ENCODE peak calls at places on chromosomes 3 and 15, in eight cellular contexts. One of them, this sample, is unnamed.
A peak's percentile ranks its signal among the peaks of the same experiment; 100 is the strongest.

GRCh38 chr3:119769394-119770149 is 12.3 kb upstream of the NR1I2 start:
- DNase-seq in suprapubic skin: no peak
- DNase-seq in uterus: no peak
- DNase-seq in heart left ventricle: no peak
- DNase-seq in K562: no peak
- DNase-seq in Peyer's patch: peak; percentile 61
- DNase-seq in sigmoid colon: no peak
- DNase-seq in breast epithelium: no peak
- DNase-seq in this sample: no peak

GRCh38 chr15:75452364-75452967 is 976 bp upstream of the SIN3A start:
- DNase-seq in suprapubic skin: peak; percentile 93
- DNase-seq in uterus: peak; percentile 90
- DNase-seq in heart left ventricle: peak; percentile 91
- DNase-seq in K562: no peak
- DNase-seq in Peyer's patch: peak; percentile 87
- DNase-seq in sigmoid colon: peak; percentile 95
- DNase-seq in breast epithelium: peak; percentile 93
- DNase-seq in this sample: peak; percentile 90

GRCh38 chr3:11247362-11247761 is 24.8 kb upstream of the ATG7 start:
- DNase-seq in suprapubic skin: no peak
- DNase-seq in uterus: no peak
- DNase-seq in heart left ventricle: no peak
- DNase-seq in K562: no peak
- DNase-seq in Peyer's patch: no peak
- DNase-seq in sigmoid colon: no peak
- DNase-seq in breast epithelium: no peak
- DNase-seq in this sample: no peak

GRCh38 chr3:189071452-189071851 is 100.3 kb upstream of the TPRG1 start:
- DNase-seq in suprapubic skin: no peak
- DNase-seq in uterus: no peak
- DNase-seq in heart left ventricle: no peak
- DNase-seq in K562: no peak
- DNase-seq in Peyer's patch: no peak
- DNase-seq in sigmoid colon: no peak
- DNase-seq in breast epithelium: no peak
- DNase-seq in this sample: no peak

GRCh38 chr15:36449084-36449661 is 130.3 kb upstream of the CDIN1 start:
- DNase-seq in suprapubic skin: no peak
- DNase-seq in uterus: no peak
- DNase-seq in heart left ventricle: no peak
- DNase-seq in K562: peak; percentile 70
- DNase-seq in Peyer's patch: no peak
- DNase-seq in sigmoid colon: no peak
- DNase-seq in breast epithelium: no peak
- DNase-seq in this sample: no peak

GRCh38 chr15:78024883-78025282 is 52.6 kb downstream of the TBC1D2B start:
- DNase-seq in suprapubic skin: no peak
- DNase-seq in uterus: no peak
- DNase-seq in heart left ventricle: no peak
- DNase-seq in K562: no peak
- DNase-seq in Peyer's patch: no peak
- DNase-seq in sigmoid colon: no peak
- DNase-seq in breast epithelium: no peak
- DNase-seq in this sample: no peak

GRCh38 chr3:105752791-105753415 is 115.9 kb downstream of the CBLB start:
- DNase-seq in suprapubic skin: no peak
- DNase-seq in uterus: no peak
- DNase-seq in heart left ventricle: no peak
- DNase-seq in K562: no peak
- DNase-seq in Peyer's patch: no peak
- DNase-seq in sigmoid colon: no peak
- DNase-seq in breast epithelium: no peak
- DNase-seq in this sample: no peak

GRCh38 chr3:156983559-156983958 is 157.4 kb downstream of the LEKR1 start:
- DNase-seq in suprapubic skin: no peak
- DNase-seq in uterus: no peak
- DNase-seq in heart left ventricle: no peak
- DNase-seq in K562: no peak
- DNase-seq in Peyer's patch: no peak
- DNase-seq in sigmoid colon: no peak
- DNase-seq in breast epithelium: no peak
- DNase-seq in this sample: no peak

GRCh38 chr15:80694624-80695098 is 449 bp upstream of the ABHD17C start:
- DNase-seq in suprapubic skin: no peak
- DNase-seq in uterus: peak; percentile 19
- DNase-seq in heart left ventricle: peak; percentile 31
- DNase-seq in K562: no peak
- DNase-seq in Peyer's patch: no peak
- DNase-seq in sigmoid colon: no peak
- DNase-seq in breast epithelium: no peak
- DNase-seq in this sample: no peak

GRCh38 chr15:80693682-80694623 is 1.2 kb upstream of the ABHD17C start:
- DNase-seq in suprapubic skin: no peak
- DNase-seq in uterus: no peak
- DNase-seq in heart left ventricle: no peak
- DNase-seq in K562: no peak
- DNase-seq in Peyer's patch: no peak
- DNase-seq in sigmoid colon: no peak
- DNase-seq in breast epithelium: no peak
- DNase-seq in this sample: no peak

GRCh38 chr15:80697316-80697715 is 2.2 kb downstream of the ABHD17C start:
- DNase-seq in suprapubic skin: no peak
- DNase-seq in uterus: no peak
- DNase-seq in heart left ventricle: no peak
- DNase-seq in K562: no peak
- DNase-seq in Peyer's patch: no peak
- DNase-seq in sigmoid colon: no peak
- DNase-seq in breast epithelium: no peak
- DNase-seq in this sample: no peak

GRCh38 chr15:80695911-80696651 is 971 bp downstream of the ABHD17C start:
- DNase-seq in suprapubic skin: no peak
- DNase-seq in uterus: peak; percentile 28
- DNase-seq in heart left ventricle: peak; percentile 41
- DNase-seq in K562: no peak
- DNase-seq in Peyer's patch: peak; percentile 78
- DNase-seq in sigmoid colon: no peak
- DNase-seq in breast epithelium: peak; percentile 20
- DNase-seq in this sample: peak; percentile 42

DNA sequence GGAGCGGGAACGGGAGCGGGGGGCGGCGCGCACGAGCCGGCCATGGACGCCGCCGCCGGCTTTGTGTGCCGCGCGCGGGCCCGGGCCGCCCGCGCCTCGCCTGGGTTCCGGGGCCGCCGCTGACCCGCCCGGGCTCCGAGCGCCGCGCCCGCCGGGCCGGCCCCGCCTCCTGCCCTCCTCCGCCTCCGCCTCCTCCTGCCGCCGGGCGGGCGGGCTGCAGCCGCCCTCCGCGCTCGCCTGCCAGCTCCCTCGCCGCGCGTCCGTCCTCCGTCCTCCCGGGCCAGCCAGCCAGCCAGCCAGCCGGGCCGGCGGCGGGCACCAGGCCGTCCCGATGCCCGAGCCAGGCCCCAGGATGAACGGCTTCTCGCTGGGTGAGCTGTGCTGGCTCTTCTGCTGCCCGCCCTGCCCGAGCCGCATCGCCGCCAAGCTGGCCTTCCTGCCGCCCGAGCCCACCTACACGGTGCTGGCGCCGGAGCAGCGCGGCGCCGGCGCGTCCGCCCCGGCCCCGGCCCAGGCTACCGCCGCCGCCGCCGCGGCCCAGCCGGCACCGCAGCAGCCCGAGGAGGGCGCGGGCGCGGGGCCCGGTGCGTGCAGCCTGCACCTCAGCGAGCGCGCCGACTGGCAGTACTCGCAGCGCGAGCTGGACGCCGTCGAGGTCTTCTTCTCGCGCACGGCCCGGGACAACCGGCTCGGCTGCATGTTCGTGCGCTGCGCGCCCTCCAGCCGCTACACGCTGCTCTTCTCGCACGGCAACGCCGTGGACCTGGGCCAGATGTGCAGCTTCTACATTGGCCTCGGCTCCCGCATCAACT is at the start of gene ABHD17C:
- DNase-seq in suprapubic skin: peak; percentile 80
- DNase-seq in uterus: peak; percentile 26
- DNase-seq in heart left ventricle: peak; percentile 69
- DNase-seq in K562: peak; percentile 87
- DNase-seq in Peyer's patch: peak; percentile 89
- DNase-seq in sigmoid colon: peak; percentile 72
- DNase-seq in breast epithelium: peak; percentile 18
- DNase-seq in this sample: peak; percentile 80
- TF ChIP-seq POLR2A in suprapubic skin: no peak
- TF ChIP-seq POLR2A in uterus: no peak
- TF ChIP-seq POLR2A in heart left ventricle: no peak
- TF ChIP-seq POLR2A in K562: no peak
- TF ChIP-seq POLR2A in Peyer's patch: peak; percentile 79
- TF ChIP-seq POLR2A in sigmoid colon: no peak
- TF ChIP-seq POLR2A in breast epithelium: no peak
- TF ChIP-seq POLR2A in this sample: peak; percentile 38

GRCh38 chr3:48518755-48519154 is 14.8 kb upstream of the SHISA5 start:
- DNase-seq in suprapubic skin: no peak
- DNase-seq in uterus: no peak
- DNase-seq in heart left ventricle: no peak
- DNase-seq in K562: no peak
- DNase-seq in Peyer's patch: no peak
- DNase-seq in sigmoid colon: no peak
- DNase-seq in breast epithelium: no peak
- DNase-seq in this sample: no peak

GRCh38 chr3:48521635-48522034 is 17.7 kb upstream of the SHISA5 start:
- DNase-seq in suprapubic skin: no peak
- DNase-seq in uterus: no peak
- DNase-seq in heart left ventricle: no peak
- DNase-seq in K562: no peak
- DNase-seq in Peyer's patch: no peak
- DNase-seq in sigmoid colon: no peak
- DNase-seq in breast epithelium: no peak
- DNase-seq in this sample: no peak

GRCh38 chr3:48516571-48516970 is 12.6 kb upstream of the SHISA5 start:
- DNase-seq in suprapubic skin: no peak
- DNase-seq in uterus: no peak
- DNase-seq in heart left ventricle: no peak
- DNase-seq in K562: no peak
- DNase-seq in Peyer's patch: no peak
- DNase-seq in sigmoid colon: no peak
- DNase-seq in breast epithelium: no peak
- DNase-seq in this sample: no peak

GRCh38 chr3:48518069-48518468 is 14.1 kb upstream of the SHISA5 start:
- DNase-seq in suprapubic skin: no peak
- DNase-seq in uterus: no peak
- DNase-seq in heart left ventricle: no peak
- DNase-seq in K562: no peak
- DNase-seq in Peyer's patch: no peak
- DNase-seq in sigmoid colon: no peak
- DNase-seq in breast epithelium: no peak
- DNase-seq in this sample: no peak

GRCh38 chr3:48519244-48519643 is 15.3 kb upstream of the SHISA5 start:
- DNase-seq in suprapubic skin: no peak
- DNase-seq in uterus: no peak
- DNase-seq in heart left ventricle: no peak
- DNase-seq in K562: no peak
- DNase-seq in Peyer's patch: no peak
- DNase-seq in sigmoid colon: no peak
- DNase-seq in breast epithelium: no peak
- DNase-seq in this sample: no peak
- H3K27ac ChIP-seq in suprapubic skin: no peak overlapping the region
- H3K27ac ChIP-seq in uterus: no peak overlapping the region
- H3K27ac ChIP-seq in heart left ventricle: no peak overlapping the region
- H3K27ac ChIP-seq in K562: no peak overlapping the region
- H3K27ac ChIP-seq in Peyer's patch: no peak overlapping the region
- H3K27ac ChIP-seq in sigmoid colon: no peak overlapping the region
- H3K27ac ChIP-seq in breast epithelium: no peak overlapping the region
- H3K27ac ChIP-seq in this sample: no peak overlapping the region

GRCh38 chr3:171297228-171297627 is 163.0 kb downstream of the TNIK start:
- DNase-seq in suprapubic skin: no peak
- DNase-seq in uterus: no peak
- DNase-seq in heart left ventricle: no peak
- DNase-seq in K562: no peak
- DNase-seq in Peyer's patch: no peak
- DNase-seq in sigmoid colon: no peak
- DNase-seq in breast epithelium: no peak
- DNase-seq in this sample: no peak

GRCh38 chr3:171301002-171301401 is 159.2 kb downstream of the TNIK start:
- DNase-seq in suprapubic skin: no peak
- DNase-seq in uterus: no peak
- DNase-seq in heart left ventricle: no peak
- DNase-seq in K562: no peak
- DNase-seq in Peyer's patch: no peak
- DNase-seq in sigmoid colon: no peak
- DNase-seq in breast epithelium: no peak
- DNase-seq in this sample: no peak

GRCh38 chr3:171302009-171302408 is 158.2 kb downstream of the TNIK start:
- DNase-seq in suprapubic skin: no peak
- DNase-seq in uterus: no peak
- DNase-seq in heart left ventricle: no peak
- DNase-seq in K562: no peak
- DNase-seq in Peyer's patch: no peak
- DNase-seq in sigmoid colon: no peak
- DNase-seq in breast epithelium: no peak
- DNase-seq in this sample: no peak

GRCh38 chr3:171295502-171296373 is 164.5 kb downstream of the TNIK start:
- DNase-seq in suprapubic skin: no peak
- DNase-seq in uterus: no peak
- DNase-seq in heart left ventricle: no peak
- DNase-seq in K562: no peak
- DNase-seq in Peyer's patch: no peak
- DNase-seq in sigmoid colon: no peak
- DNase-seq in breast epithelium: no peak
- DNase-seq in this sample: no peak

DNA sequence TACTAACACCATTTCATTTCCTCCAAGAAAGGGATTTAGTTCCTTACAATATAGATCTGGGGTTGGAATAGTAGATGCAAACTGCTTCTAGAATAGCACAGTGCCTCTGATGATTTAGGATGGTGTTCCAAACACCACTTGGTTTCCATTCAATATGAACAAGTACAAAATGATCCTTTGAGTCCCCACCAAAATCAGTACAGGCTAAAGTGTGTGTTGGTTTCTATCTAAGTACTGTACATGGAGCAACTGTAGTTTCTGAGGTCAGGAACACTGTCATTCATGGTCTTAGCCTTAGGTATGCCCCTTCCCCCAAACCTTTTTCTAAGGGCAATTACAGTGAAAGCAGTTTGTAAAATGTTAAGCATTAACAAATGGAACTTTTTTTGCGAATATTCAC is 162.3 kb downstream of the TNIK start:
- DNase-seq in suprapubic skin: no peak
- DNase-seq in uterus: no peak
- DNase-seq in heart left ventricle: no peak
- DNase-seq in K562: no peak
- DNase-seq in Peyer's patch: no peak
- DNase-seq in sigmoid colon: no peak
- DNase-seq in breast epithelium: no peak
- DNase-seq in this sample: no peak
- H3K4me3 ChIP-seq in suprapubic skin: no peak overlapping the region
- H3K4me3 ChIP-seq in uterus: no peak overlapping the region
- H3K4me3 ChIP-seq in heart left ventricle: no peak overlapping the region
- H3K4me3 ChIP-seq in K562: no peak overlapping the region
- H3K4me3 ChIP-seq in Peyer's patch: no peak overlapping the region
- H3K4me3 ChIP-seq in sigmoid colon: no peak overlapping the region
- H3K4me3 ChIP-seq in breast epithelium: no peak overlapping the region
- H3K4me3 ChIP-seq in this sample: no peak overlapping the region

DNA sequence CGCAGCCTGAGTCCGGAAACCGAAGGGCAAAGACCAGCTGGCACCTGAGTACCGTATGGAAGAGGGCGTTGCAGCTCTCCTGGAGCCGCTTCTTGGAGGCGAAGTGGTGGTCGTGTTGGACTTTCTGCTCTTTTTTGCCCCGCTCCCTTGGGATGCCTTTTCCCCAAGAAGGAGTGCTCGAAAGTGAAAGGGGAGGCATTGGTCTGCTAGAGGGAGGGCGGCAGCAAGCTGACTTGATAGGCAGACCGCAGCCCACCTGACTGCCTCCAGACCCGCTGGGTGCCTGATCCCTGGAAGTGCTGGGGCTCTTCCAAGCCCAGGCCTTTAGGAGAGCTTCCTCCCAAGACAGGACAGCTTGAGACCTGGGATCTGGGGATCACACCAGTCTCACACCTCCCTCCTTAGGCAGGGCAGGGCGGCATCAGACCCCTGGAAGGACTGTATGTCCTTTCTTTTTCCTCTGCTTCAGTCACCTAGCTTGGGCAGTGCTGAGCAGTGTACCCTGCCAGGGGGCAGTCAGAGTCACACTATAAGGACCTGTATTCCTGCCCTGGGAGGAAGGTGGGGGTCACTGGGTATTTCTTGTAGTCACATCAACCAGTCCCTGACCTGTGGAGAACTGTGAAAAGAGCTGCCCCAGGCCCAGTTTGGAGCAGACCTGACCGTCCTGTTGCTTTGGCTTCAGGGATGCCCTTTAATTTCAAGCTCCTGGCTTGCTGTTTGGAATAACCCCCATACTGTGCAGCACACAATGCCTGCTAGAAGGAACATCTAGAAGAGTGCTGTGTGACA is 2.1 kb downstream of the ACVR2B start:
- DNase-seq in suprapubic skin: no peak
- DNase-seq in uterus: peak; percentile 59
- DNase-seq in heart left ventricle: no peak
- DNase-seq in K562: no peak
- DNase-seq in Peyer's patch: no peak
- DNase-seq in sigmoid colon: peak; percentile 83
- DNase-seq in breast epithelium: no peak
- DNase-seq in this sample: no peak
- TF ChIP-seq POLR2A in suprapubic skin: no peak
- TF ChIP-seq POLR2A in uterus: peak; percentile 6
- TF ChIP-seq POLR2A in heart left ventricle: no peak
- TF ChIP-seq POLR2A in K562: no peak
- TF ChIP-seq POLR2A in Peyer's patch: no peak
- TF ChIP-seq POLR2A in sigmoid colon: peak; percentile 20
- TF ChIP-seq POLR2A in breast epithelium: no peak
- TF ChIP-seq POLR2A in this sample: peak; percentile 48

This sample was measured in right lobe of liver.